ENCODE peak calls at places on chromosomes 4 and X, in seven cellular contexts. F is tibial artery; C is CD8-positive, alpha-beta memory T cell; U is heart left ventricle; Q is ascending aorta; W is cardiac muscle cell; H is endodermal cell. O is an unnamed sample. For H3K4me1, the result is how much of the 10 kb centered on the place peaks cover.

GRCh38 chr4:73661646-73662119 is 41.4 kb upstream of the RASSF6 start:
- DNase-seq in F (no peak), C (no peak), U (no peak), Q (no peak), W (no peak), H (no peak), O (no peak)

GRCh38 chr4:160537681-160538080 is 1434.8 kb downstream of the RAPGEF2 start:
- DNase-seq in F (no peak), C (no peak), U (no peak), Q (no peak), W (no peak), H (no peak), O (no peak)

GRCh38 chrX:19064175-19064574 is 58.1 kb downstream of the ADGRG2 start:
- DNase-seq in F (no peak), C (no peak), U (no peak), Q (no peak), W (no peak), H (peak), O (no peak)

GRCh38 chr4:105145059-105145912 is 1.4 kb upstream of the TET2 start:
- DNase-seq in F (no peak), C (no peak), U (no peak), Q (no peak), W (peak), H (no peak), O (no peak)

GRCh38 chr4:26083987-26084386 is 170.0 kb downstream of the SMIM20 start:
- DNase-seq in F (no peak), C (no peak), U (no peak), Q (no peak), W (peak), H (no peak), O (no peak)

GRCh38 chr4:174681723-174682300 is 147.2 kb downstream of the GLRA3 start:
- DNase-seq in F (no peak), C (no peak), U (no peak), Q (no peak), W (no peak), H (no peak), O (no peak)

GRCh38 chr4:171846893-171847292 is 33.7 kb downstream of the GALNTL6 start:
- DNase-seq in F (no peak), C (no peak), U (no peak), Q (no peak), W (no peak), H (no peak), O (no peak)

GRCh38 chr4:47390438-47391125 is 72.9 kb downstream of the COMMD8 start:
- DNase-seq in F (no peak), C (no peak), U (no peak), Q (no peak), W (no peak), H (no peak), O (no peak)

GRCh38 chrX:43618376-43619205 is 37.5 kb upstream of the MAOA start:
- DNase-seq in F (no peak), C (no peak), U (no peak), Q (no peak), W (no peak), H (peak), O (no peak)

GRCh38 chr4:174012135-174012923 is 271.1 kb downstream of the FBXO8 start:
- DNase-seq in F (no peak), C (no peak), U (no peak), Q (no peak), W (no peak), H (no peak), O (no peak)

GRCh38 chr4:8201341-8201781 is 2.3 kb downstream of the SH3TC1 start:
- DNase-seq in F (no peak), C (no peak), U (no peak), Q (no peak), W (no peak), H (no peak), O (no peak)

GRCh38 chr4:98510340-98510739 is 148.1 kb downstream of the TSPAN5 start:
- DNase-seq in F (no peak), C (no peak), U (no peak), Q (no peak), W (no peak), H (no peak), O (no peak)

GRCh38 chr4:98507299-98507698 is 151.1 kb downstream of the TSPAN5 start:
- DNase-seq in F (no peak), C (no peak), U (no peak), Q (no peak), W (no peak), H (no peak), O (no peak)

GRCh38 chr4:98509641-98510170 is 148.7 kb downstream of the TSPAN5 start:
- DNase-seq in F (no peak), C (no peak), U (no peak), Q (no peak), W (no peak), H (no peak), O (no peak)

GRCh38 chr4:98508248-98508647 is 150.2 kb downstream of the TSPAN5 start:
- DNase-seq in F (no peak), C (no peak), U (no peak), Q (no peak), W (no peak), H (no peak), O (no peak)

GRCh38 chr4:98508825-98509539 is 149.4 kb downstream of the TSPAN5 start:
- DNase-seq in F (no peak), C (no peak), U (no peak), Q (no peak), W (no peak), H (no peak), O (no peak)
- H3K27ac ChIP-seq in F (no peak), C (no peak), U (no peak), Q (no peak), W (no peak), H (peak), O (no peak)

DNA sequence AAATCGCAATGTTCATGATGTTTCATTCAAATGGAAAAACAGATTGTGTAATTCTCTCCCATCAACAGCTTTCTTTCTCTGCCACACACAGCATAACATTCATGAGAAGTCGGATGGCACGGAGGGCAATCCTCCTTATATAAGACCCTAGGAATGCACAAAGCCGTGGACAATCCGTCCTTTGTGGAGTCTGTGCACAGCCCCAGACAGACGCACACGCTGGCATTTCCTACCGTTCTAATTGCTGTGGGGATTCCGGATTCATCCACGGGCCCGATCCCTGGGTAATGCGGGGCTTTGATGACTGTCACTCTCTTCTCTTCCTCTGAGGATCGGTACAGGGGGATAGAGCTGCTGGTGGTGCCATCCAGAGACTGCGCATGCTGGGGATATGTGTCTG is 121.9 kb upstream of the PDLIM3 start:
- DNase-seq in F (no peak), C (no peak), U (no peak), Q (no peak), W (no peak), H (no peak), O (no peak)
- H3K4me3 ChIP-seq in F (peak), C (no peak), U (no peak), Q (peak), W (no peak), H (no peak), O (peak)

GRCh38 chr4:113468165-113469022 is 293.1 kb downstream of the CAMK2D start:
- DNase-seq in F (peak), C (no peak), U (no peak), Q (peak), W (peak), H (peak), O (peak)
- H3K4me1 ChIP-seq in F (under half), C (under half), U (under half), Q (under half), W (under half), H (under half), O (under half)

GRCh38 chr4:147463065-147463464 is 17.8 kb upstream of the EDNRA start:
- DNase-seq in F (no peak), C (no peak), U (no peak), Q (no peak), W (no peak), H (no peak), O (no peak)

GRCh38 chr4:147465461-147465860 is 15.4 kb upstream of the EDNRA start:
- DNase-seq in F (no peak), C (no peak), U (no peak), Q (no peak), W (no peak), H (no peak), O (no peak)

GRCh38 chr4:147456706-147457105 is 24.2 kb upstream of the EDNRA start:
- DNase-seq in F (no peak), C (no peak), U (no peak), Q (no peak), W (no peak), H (no peak), O (no peak)

DNA sequence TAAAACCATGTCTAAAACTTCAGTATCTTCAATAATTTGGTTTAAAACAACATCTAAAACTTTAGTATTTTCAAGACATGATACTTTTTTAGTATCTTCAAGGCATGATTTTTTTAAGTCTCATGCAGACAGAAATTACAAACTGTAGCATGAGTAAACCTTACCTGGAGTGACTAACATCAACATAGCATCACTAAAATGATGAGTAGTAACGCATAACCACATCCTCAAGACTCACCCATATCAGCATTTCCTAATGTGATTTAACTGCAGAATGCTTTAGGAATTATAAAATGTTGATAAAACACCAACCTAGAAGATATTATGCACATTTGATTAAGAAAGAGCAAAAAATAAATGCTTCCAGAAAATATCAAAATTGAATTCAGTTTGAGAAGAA is 19.7 kb upstream of the EDNRA start:
- DNase-seq in F (no peak), C (no peak), U (no peak), Q (no peak), W (no peak), H (no peak), O (no peak)
- H3K27ac ChIP-seq in F (no peak), C (no peak), U (no peak), Q (no peak), W (no peak), H (no peak), O (no peak)

GRCh38 chrX:20116575-20117240 is at the start of gene MAP7D2:
- DNase-seq in F (no peak), C (no peak), U (no peak), Q (no peak), W (peak), H (peak), O (no peak)
- H3K4me3 ChIP-seq in F (peak), C (no peak), U (peak), Q (peak), W (peak), H (peak), O (peak)

GRCh38 chr4:182576609-182577289 is 333.5 kb downstream of the TENM3 start:
- DNase-seq in F (no peak), C (no peak), U (no peak), Q (no peak), W (no peak), H (peak), O (no peak)
- H3K4me1 ChIP-seq in F (under half), C (under half), U (under half), Q (under half), W (under half), H (under half), O (under half)

GRCh38 chr4:2623442-2623841 is 87.0 kb downstream of the FAM193A start:
- DNase-seq in F (no peak), C (no peak), U (no peak), Q (no peak), W (no peak), H (no peak), O (no peak)
- H3K27ac ChIP-seq in F (no peak), C (no peak), U (no peak), Q (no peak), W (no peak), H (no peak), O (no peak)

GRCh38 chrX:71581210-71581609 is 3.0 kb downstream of the GCNA start:
- DNase-seq in F (no peak), C (no peak), U (no peak), Q (no peak), W (peak), H (no peak), O (no peak)

DNA sequence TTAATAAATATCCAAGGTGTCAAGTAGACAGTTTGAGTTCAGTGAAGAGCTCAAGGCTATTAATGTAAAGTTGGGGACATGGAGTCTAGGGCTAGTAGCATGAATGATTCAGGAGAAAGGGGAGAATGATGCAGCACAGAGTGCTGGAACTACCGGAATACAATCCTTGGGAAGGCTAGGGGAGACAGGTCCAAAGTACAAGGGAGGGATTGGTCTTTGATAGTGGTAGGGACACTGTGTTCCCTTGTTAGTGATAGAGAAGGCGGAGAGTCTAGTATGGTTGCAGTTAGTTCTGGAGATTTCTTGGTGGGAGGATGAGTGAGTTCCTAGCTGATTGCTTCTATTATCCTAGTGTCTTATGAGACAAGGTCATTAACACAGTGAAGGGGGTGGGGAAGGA is 8.7 kb downstream of the GCNA start:
- DNase-seq in F (no peak), C (no peak), U (no peak), Q (no peak), W (no peak), H (no peak), O (no peak)
- H3K4me3 ChIP-seq in F (no peak), C (no peak), U (no peak), Q (no peak), W (no peak), H (no peak), O (no peak)

GRCh38 chr4:122896270-122896669 is 26.1 kb downstream of the NUDT6 start:
- DNase-seq in F (no peak), C (no peak), U (no peak), Q (no peak), W (no peak), H (no peak), O (no peak)
- H3K4me1 ChIP-seq in F (under half), C (under half), U (under half), Q (under half), W (under half), H (under half), O (under half)

GRCh38 chr4:118742050-118742449 is 56.9 kb downstream of the METTL14 start:
- DNase-seq in F (no peak), C (no peak), U (no peak), Q (no peak), W (no peak), H (no peak), O (no peak)

GRCh38 chr4:118743867-118744266 is 58.7 kb downstream of the METTL14 start:
- DNase-seq in F (peak), C (no peak), U (no peak), Q (no peak), W (no peak), H (no peak), O (no peak)

GRCh38 chr4:118738999-118739690 is 54.0 kb downstream of the METTL14 start:
- DNase-seq in F (no peak), C (no peak), U (no peak), Q (no peak), W (no peak), H (no peak), O (no peak)

GRCh38 chr4:118740869-118741268 is 55.7 kb downstream of the METTL14 start:
- DNase-seq in F (no peak), C (no peak), U (no peak), Q (no peak), W (peak), H (no peak), O (no peak)

DNA sequence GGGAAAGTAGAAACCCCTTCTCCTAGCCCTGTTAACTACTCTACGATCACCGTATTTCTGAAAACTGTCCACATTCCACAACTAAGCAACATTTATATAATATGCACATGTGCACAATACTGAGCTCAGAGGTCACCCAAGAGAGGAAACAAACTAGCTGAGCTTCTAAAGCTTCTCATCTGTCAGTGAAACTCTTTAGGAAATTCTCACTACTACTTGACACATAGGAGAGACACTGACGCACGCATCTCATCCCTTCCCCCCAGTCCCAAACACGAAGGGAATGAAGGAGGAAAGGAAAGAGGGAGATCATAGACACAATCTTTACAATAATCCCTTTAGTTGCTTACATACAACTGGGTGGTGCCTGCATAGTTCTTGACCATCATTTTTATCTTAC is 56.3 kb downstream of the METTL14 start:
- DNase-seq in F (no peak), C (no peak), U (no peak), Q (no peak), W (no peak), H (no peak), O (no peak)
- H3K27ac ChIP-seq in F (peak), C (no peak), U (peak), Q (peak), W (no peak), H (no peak), O (peak)

O was measured in esophagus muscularis mucosa.